ENCODE peak calls at places on chromosomes 7 and 10, in seven cellular contexts. P is CD4-positive, alpha-beta T cell; V is choroid plexus epithelial cell; Y is CD8-positive, alpha-beta T cell; E is astrocyte of the cerebellum; A is MM.1S; T is endothelial cell. C is an unnamed sample.

GRCh38 chr7:28316489-28316888 is 95.8 kb upstream of the CREB5 start:
- DNase-seq in V (no peak), Y (no peak), E (no peak), P (no peak), A (no peak), T (no peak), C (no peak)

GRCh38 chr7:55288070-55288824 is 76.9 kb upstream of the LANCL2 start:
- DNase-seq in V (peak), P (no peak), T (no peak), A (no peak), Y (no peak), E (no peak), C (no peak)

GRCh38 chr10:90197766-90198165 is 496.4 kb downstream of the KIF20B start:
- DNase-seq in A (no peak), V (peak), Y (no peak), T (no peak), E (no peak), P (no peak), C (no peak)

GRCh38 chr10:43574035-43574892 is at the start of gene ZNF239:
- DNase-seq in A (no peak), T (peak), E (peak), P (peak), Y (peak), V (peak), C (peak)

GRCh38 chr10:114631678-114632417 is 26.2 kb downstream of the ABLIM1 start:
- DNase-seq in A (no peak), Y (peak), T (peak), P (peak), V (no peak), E (no peak), C (peak)

GRCh38 chr10:24307696-24308476 is 98.9 kb downstream of the KIAA1217 start:
- DNase-seq in P (no peak), T (no peak), V (peak), A (no peak), Y (no peak), E (peak), C (no peak)

GRCh38 chr7:41624818-41625217 is 78.1 kb downstream of the INHBA start:
- DNase-seq in A (no peak), Y (no peak), V (peak), E (no peak), T (no peak), P (no peak), C (no peak)

GRCh38 chr10:67282871-67283270 is 357.0 kb downstream of the LRRTM3 start:
- DNase-seq in P (no peak), Y (no peak), E (no peak), A (no peak), T (no peak), V (no peak), C (no peak)

GRCh38 chr7:101696-102376 is 90.5 kb upstream of the FAM20C start:
- DNase-seq in V (no peak), T (no peak), A (no peak), P (no peak), Y (no peak), E (no peak), C (no peak)

GRCh38 chr7:23062452-23062851 is 43.1 kb upstream of the KLHL7 start:
- DNase-seq in A (no peak), V (peak), E (no peak), P (no peak), T (no peak), Y (no peak), C (no peak)

GRCh38 chr7:80918406-80918805 is 445 bp downstream of the SEMA3C start:
- DNase-seq in A (peak), Y (no peak), P (no peak), E (no peak), V (peak), T (no peak), C (peak)

GRCh38 chr7:94376281-94376680 is 18.4 kb upstream of the COL1A2 start:
- DNase-seq in V (no peak), A (no peak), E (no peak), P (no peak), Y (no peak), T (no peak), C (no peak)

GRCh38 chr7:153523320-153524015 is 528.7 kb upstream of the DPP6 start:
- DNase-seq in V (no peak), P (no peak), E (no peak), T (no peak), A (no peak), Y (no peak), C (no peak)

GRCh38 chr7:100889761-100890639 is 485 bp upstream of the UFSP1 start:
- DNase-seq in E (peak), V (peak), T (peak), Y (peak), A (peak), P (peak), C (peak)

GRCh38 chr7:95686109-95686508 is 86.2 kb upstream of the DYNC1I1 start:
- DNase-seq in P (no peak), Y (no peak), V (peak), E (peak), T (peak), A (peak), C (no peak)

GRCh38 chr10:89274928-89275327 is 23.4 kb upstream of the LIPA start:
- DNase-seq in E (peak), V (peak), P (no peak), T (no peak), A (no peak), Y (no peak), C (no peak)

GRCh38 chr7:149320313-149321124 is 58.5 kb downstream of the ZNF783 start:
- DNase-seq in P (no peak), V (peak), T (no peak), Y (no peak), A (no peak), E (no peak), C (no peak)

GRCh38 chr7:28017372-28017771 is 163.2 kb downstream of the JAZF1 start:
- DNase-seq in Y (no peak), E (no peak), T (no peak), A (no peak), V (no peak), P (no peak), C (no peak)

GRCh38 chr10:96358851-96359540 is at the start of gene OPALIN:
- DNase-seq in T (no peak), A (no peak), E (no peak), V (no peak), P (no peak), Y (no peak), C (no peak)

GRCh38 chr7:94683066-94683465 is 27.1 kb upstream of the SGCE start:
- DNase-seq in T (no peak), V (no peak), Y (no peak), E (no peak), A (no peak), P (no peak), C (no peak)

GRCh38 chr7:33836797-33837355 is 68.5 kb upstream of the BMPER start:
- DNase-seq in A (peak), V (no peak), Y (no peak), E (no peak), T (no peak), P (no peak), C (no peak)

GRCh38 chr10:75353183-75353582 is 48.4 kb downstream of the ZNF503 start:
- DNase-seq in T (no peak), V (no peak), Y (no peak), A (no peak), P (no peak), E (no peak), C (no peak)

GRCh38 chr7:10724449-10724848 is 249.2 kb upstream of the PHF14 start:
- DNase-seq in V (no peak), T (no peak), A (no peak), Y (no peak), P (no peak), E (no peak), C (no peak)

GRCh38 chr10:131269776-131270460 is 41.6 kb downstream of the TCERG1L start:
- DNase-seq in V (no peak), Y (no peak), T (no peak), A (no peak), E (no peak), P (no peak), C (no peak)

GRCh38 chr7:121634356-121634755 is 238.2 kb upstream of the FAM3C start:
- DNase-seq in P (no peak), Y (no peak), E (no peak), A (peak), V (no peak), T (no peak), C (no peak)

GRCh38 chr10:61975107-61975932 is 73.8 kb downstream of the ARID5B start:
- DNase-seq in T (no peak), A (no peak), P (no peak), E (no peak), Y (no peak), V (peak), C (no peak)

GRCh38 chr7:155897758-155898386 is 85.6 kb upstream of the SHH start:
- DNase-seq in E (no peak), V (no peak), A (no peak), P (no peak), Y (no peak), T (no peak), C (no peak)

GRCh38 chr10:73910764-73911552 is at the start of gene PLAU:
- DNase-seq in V (no peak), Y (peak), T (peak), A (no peak), E (no peak), P (peak), C (peak)

GRCh38 chr7:35697414-35698175 is 2.7 kb upstream of the HERPUD2 start:
- DNase-seq in P (no peak), A (no peak), E (no peak), T (no peak), Y (no peak), V (peak), C (no peak)

GRCh38 chr10:55024718-55025117 is 223.7 kb upstream of the PCDH15 start:
- DNase-seq in P (no peak), V (no peak), A (peak), E (peak), Y (no peak), T (no peak), C (no peak)

GRCh38 chr10:13066527-13066926 is 33.4 kb upstream of the OPTN start:
- DNase-seq in Y (no peak), E (no peak), P (no peak), A (no peak), T (no peak), V (no peak), C (no peak)

DNA sequence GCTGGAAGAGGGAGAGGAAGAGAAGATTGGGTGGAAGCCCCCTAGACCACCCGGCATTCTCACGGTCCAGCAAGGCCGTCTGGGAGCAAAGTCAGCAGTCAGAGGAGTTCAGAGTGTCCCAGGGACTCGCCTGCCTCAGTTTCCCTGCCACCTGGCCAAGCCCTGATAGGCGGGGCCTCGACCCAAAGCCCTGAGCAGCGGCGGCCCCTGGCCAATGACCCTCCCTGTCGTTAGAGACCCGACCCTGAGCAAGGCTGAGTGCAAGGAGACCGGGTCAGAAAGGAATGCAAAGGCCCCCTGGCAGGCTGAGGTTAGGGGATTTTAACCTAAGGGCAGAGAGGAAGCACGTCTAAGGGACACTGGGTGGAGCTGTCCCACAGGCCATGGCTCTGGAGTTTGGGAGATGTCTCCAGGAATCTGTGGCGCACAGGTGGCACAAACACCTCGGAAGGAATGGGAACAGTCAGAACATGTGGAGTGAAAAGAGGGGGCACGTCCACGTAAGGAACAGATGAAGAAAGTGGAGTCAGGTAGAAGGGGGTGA is 196.8 kb upstream of the PDE1C start:
- DNase-seq in P (no peak), A (no peak), Y (no peak), T (no peak), V (no peak), E (no peak), C (no peak)
- TF ChIP-seq CTCF in P (no peak), A (no peak), Y (no peak), T (no peak), V (no peak), E (no peak), C (no peak)

GRCh38 chr10:58177362-58177947 is 90.2 kb downstream of the IPMK start:
- DNase-seq in T (no peak), E (no peak), Y (no peak), V (peak), A (peak), P (no peak), C (peak)
- TF ChIP-seq CTCF in T (peak), E (peak), Y (peak), V (peak), A (peak), P (peak), C (no peak)

GRCh38 chr7:24313777-24314176 is 29.8 kb downstream of the NPY start:
- DNase-seq in E (no peak), V (no peak), T (no peak), P (no peak), Y (no peak), A (no peak), C (no peak)

GRCh38 chr7:24316340-24316739 is 32.4 kb downstream of the NPY start:
- DNase-seq in P (no peak), E (no peak), A (no peak), V (no peak), Y (no peak), T (no peak), C (no peak)

GRCh38 chr7:24319209-24319608 is 35.2 kb downstream of the NPY start:
- DNase-seq in A (no peak), E (no peak), T (no peak), V (no peak), Y (no peak), P (no peak), C (no peak)

GRCh38 chr7:24323961-24324480 is 40.0 kb downstream of the NPY start:
- DNase-seq in Y (no peak), A (no peak), P (no peak), V (no peak), T (no peak), E (no peak), C (no peak)

DNA sequence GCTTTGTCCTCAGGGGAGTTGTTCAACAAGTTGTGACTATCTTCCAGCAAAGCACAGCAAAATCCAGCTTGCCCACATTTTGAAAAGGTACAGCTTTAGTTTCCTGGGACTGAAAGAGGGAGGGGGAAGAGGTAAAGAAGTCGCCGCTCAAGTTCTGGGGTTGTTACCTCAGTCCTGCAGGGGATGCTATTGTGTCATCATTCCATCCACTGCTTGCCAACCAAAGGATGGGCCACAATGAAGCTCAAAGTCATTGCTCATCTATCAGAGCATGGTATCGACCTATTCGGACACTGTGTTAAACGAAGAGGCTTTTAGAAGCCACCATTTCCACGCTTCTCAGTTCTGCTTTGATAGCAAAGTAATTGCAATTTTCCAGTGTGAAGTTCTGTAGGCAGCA is 34.3 kb downstream of the NPY start:
- DNase-seq in Y (no peak), E (no peak), A (no peak), P (no peak), V (no peak), T (peak), C (peak)
- TF ChIP-seq CTCF in Y (no peak), E (peak), A (no peak), P (no peak), V (peak), T (no peak), C (peak)

DNA sequence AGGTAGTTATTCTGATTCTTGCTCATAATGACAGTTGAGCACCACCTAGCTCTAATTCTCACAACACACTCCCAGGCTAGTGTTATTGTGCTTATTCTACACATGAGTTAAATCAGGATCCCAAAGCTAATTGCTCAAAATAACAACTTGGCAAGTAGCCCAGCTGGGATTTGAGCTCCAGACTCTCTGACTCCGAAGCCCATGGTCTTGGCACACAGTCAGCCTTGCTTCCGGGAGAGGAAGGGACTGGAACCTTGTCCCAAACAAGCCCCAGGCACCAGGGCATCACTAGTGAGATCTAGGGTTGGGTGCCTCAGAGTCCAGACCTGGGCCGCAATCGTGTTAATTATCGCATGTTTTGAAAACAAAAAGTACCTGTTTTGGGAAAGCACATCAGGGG is 101.4 kb downstream of the GPAM start:
- DNase-seq in V (no peak), A (no peak), E (no peak), T (no peak), P (no peak), Y (no peak), C (no peak)
- TF ChIP-seq CTCF in V (no peak), A (no peak), E (no peak), T (no peak), P (no peak), Y (no peak), C (no peak)

C was measured in GM13976.